ENCODE peak calls at places on chromosomes 11 and 22, in eight cellular contexts. G is Panc1, P is astrocyte of the cerebellum, X is fibroblast of villous mesenchyme, W is mucosa of descending colon, V is stomach, O is suprapubic skin, C is esophagus squamous epithelium. B is an unnamed sample.

GRCh38 chr11:47413908-47414684 is 5.7 kb downstream of the SLC39A13 start:
- DNase-seq in G (no peak), P (no peak), X (peak), W (no peak), V (no peak), O (no peak), C (no peak), B (no peak)

GRCh38 chr22:29457730-29458129 is 19.3 kb downstream of the RFPL1 start:
- DNase-seq in G (no peak), P (no peak), X (peak), W (peak), V (no peak), O (no peak), C (no peak), B (no peak)

GRCh38 chr22:29877620-29878019 is 5.4 kb upstream of the MTMR3 start:
- DNase-seq in G (no peak), P (peak), X (no peak), W (no peak), V (no peak), O (no peak), C (no peak), B (no peak)

GRCh38 chr11:45737056-45737455 is 67.9 kb upstream of the SLC35C1 start:
- DNase-seq in G (no peak), P (no peak), X (peak), W (no peak), V (no peak), O (no peak), C (no peak), B (no peak)

GRCh38 chr11:92317222-92317621 is 92.6 kb downstream of the FAT3 start:
- DNase-seq in G (no peak), P (no peak), X (no peak), W (no peak), V (no peak), O (no peak), C (no peak), B (no peak)

GRCh38 chr11:75596914-75597313 is 34.9 kb downstream of the SERPINH1 start:
- DNase-seq in G (no peak), P (no peak), X (no peak), W (no peak), V (no peak), O (no peak), C (no peak), B (no peak)

GRCh38 chr11:13691296-13691899 is 22.9 kb downstream of the FAR1 start:
- DNase-seq in G (no peak), P (no peak), X (peak), W (no peak), V (no peak), O (no peak), C (no peak), B (no peak)

GRCh38 chr11:67379061-67380058 is 6.0 kb upstream of the CLCF1 start:
- DNase-seq in G (no peak), P (no peak), X (peak), W (no peak), V (no peak), O (no peak), C (no peak), B (no peak)

GRCh38 chr11:113979427-113979826 is 4.5 kb downstream of the HTR3A start:
- DNase-seq in G (no peak), P (no peak), X (no peak), W (no peak), V (no peak), O (no peak), C (no peak), B (no peak)

GRCh38 chr11:42179211-42179610 is 719.8 kb upstream of the LRRC4C start:
- DNase-seq in G (no peak), P (no peak), X (no peak), W (no peak), V (no peak), O (no peak), C (no peak), B (no peak)
- TF ChIP-seq CTCF in G (no peak), P (no peak), X (no peak), W (no peak), V (no peak), O (no peak), C (no peak), B (no peak)

GRCh38 chr11:19441752-19442553 is 201.2 kb upstream of the E2F8 start:
- DNase-seq in G (no peak), P (peak), X (peak), W (no peak), V (peak), O (no peak), C (no peak), B (peak)
- H3K4me3 ChIP-seq in G (no peak), P (no peak), X (no peak), W (no peak), V (no peak), O (no peak), C (no peak), B (no peak)

DNA sequence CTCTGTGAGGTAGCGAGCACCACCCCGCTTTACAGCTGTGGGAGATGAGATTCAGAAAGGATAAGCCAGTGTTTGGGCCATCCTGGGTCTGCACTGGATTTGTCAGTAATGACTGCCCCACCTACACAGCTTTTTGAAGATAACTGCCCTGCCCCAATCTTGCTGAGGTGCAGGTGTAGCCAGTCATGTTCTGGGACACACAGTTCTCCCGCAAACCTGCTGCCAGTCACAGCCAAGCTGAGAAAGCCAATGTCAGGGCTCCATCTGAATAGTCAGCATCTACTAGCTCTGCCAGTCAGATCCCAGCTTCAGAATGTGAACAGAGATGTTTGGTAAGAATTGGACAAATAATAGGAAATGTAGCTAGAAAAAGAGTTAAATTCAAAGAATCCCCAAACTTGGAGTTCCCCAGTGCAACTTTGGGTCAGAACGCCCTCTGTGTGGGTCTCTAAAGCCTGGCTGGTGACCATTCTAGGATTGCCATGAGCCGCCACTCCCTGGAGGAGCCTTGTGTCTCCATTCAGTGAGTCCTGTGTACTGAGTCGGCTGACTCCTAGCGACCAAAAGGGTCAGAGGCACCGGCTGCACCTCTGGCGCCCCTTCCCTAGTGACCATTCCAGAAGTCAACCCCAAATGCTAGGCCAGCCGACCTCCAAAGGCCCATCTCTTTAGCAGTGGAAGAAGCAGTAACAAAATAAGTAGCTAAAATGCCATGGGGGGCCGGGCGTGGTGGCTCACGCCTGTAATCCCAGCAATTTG is 2.4 kb upstream of the MB start:
- DNase-seq in G (no peak), P (no peak), X (no peak), W (peak), V (no peak), O (no peak), C (no peak), B (no peak)
- TF ChIP-seq CTCF in G (no peak), P (no peak), X (no peak), W (no peak), V (no peak), O (no peak), C (no peak), B (no peak)

GRCh38 chr11:95991101-95991500 is 67.2 kb upstream of the MTMR2 start:
- DNase-seq in G (no peak), P (no peak), X (no peak), W (no peak), V (no peak), O (no peak), C (no peak), B (no peak)

GRCh38 chr11:95996621-95997020 is 72.7 kb upstream of the MTMR2 start:
- DNase-seq in G (no peak), P (no peak), X (no peak), W (no peak), V (no peak), O (no peak), C (no peak), B (no peak)

GRCh38 chr11:95993438-95994339 is 69.8 kb upstream of the MTMR2 start:
- DNase-seq in G (no peak), P (no peak), X (peak), W (no peak), V (no peak), O (no peak), C (no peak), B (no peak)

GRCh38 chr11:95991545-95991944 is 67.6 kb upstream of the MTMR2 start:
- DNase-seq in G (no peak), P (peak), X (peak), W (no peak), V (no peak), O (no peak), C (no peak), B (no peak)

GRCh38 chr11:95994340-95994728 is 70.4 kb upstream of the MTMR2 start:
- DNase-seq in G (no peak), P (no peak), X (no peak), W (no peak), V (no peak), O (no peak), C (no peak), B (no peak)
- H3K4me3 ChIP-seq in G (no peak), P (no peak), X (no peak), W (no peak), V (no peak), O (no peak), C (no peak), B (no peak)

DNA sequence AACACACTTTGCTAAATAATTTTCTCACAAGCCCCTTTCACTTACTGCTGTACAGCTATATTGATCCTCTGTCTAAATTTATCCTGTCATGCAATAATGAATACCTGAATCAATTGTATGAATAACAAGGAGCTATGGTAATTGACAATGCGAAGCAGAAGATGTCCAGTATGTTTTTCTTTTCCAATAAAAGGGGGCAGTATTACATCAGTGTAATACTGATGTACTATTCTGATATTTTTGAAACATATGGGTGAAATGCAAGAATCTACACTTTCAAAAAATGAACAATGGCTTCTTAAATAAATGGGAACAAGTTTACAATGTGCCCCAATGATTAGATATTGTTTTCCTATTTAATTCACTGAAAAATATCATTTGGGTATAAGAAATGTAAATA is 315.1 kb downstream of the SOX6 start:
- DNase-seq in G (no peak), P (no peak), X (no peak), W (no peak), V (no peak), O (no peak), C (no peak), B (no peak)
- TF ChIP-seq CTCF in G (no peak), P (no peak), X (no peak), W (no peak), V (no peak), O (no peak), C (no peak), B (no peak)

GRCh38 chr22:42643632-42644421 is 3.4 kb upstream of the ATP5MGL start:
- DNase-seq in G (no peak), P (no peak), X (no peak), W (no peak), V (no peak), O (no peak), C (no peak), B (no peak)

GRCh38 chr22:42644422-42645340 is 4.3 kb upstream of the ATP5MGL start:
- DNase-seq in G (no peak), P (no peak), X (peak), W (no peak), V (peak), O (no peak), C (no peak), B (no peak)

GRCh38 chr22:42645938-42646568 is 3.1 kb downstream of the CYB5R3 start:
- DNase-seq in G (no peak), P (no peak), X (no peak), W (peak), V (peak), O (no peak), C (no peak), B (no peak)

GRCh38 chr22:42646569-42647525 is 2.3 kb downstream of the CYB5R3 start:
- DNase-seq in G (no peak), P (no peak), X (peak), W (peak), V (peak), O (no peak), C (no peak), B (no peak)

GRCh38 chr22:42645341-42645937 is 3.8 kb downstream of the CYB5R3 start:
- DNase-seq in G (no peak), P (no peak), X (no peak), W (no peak), V (peak), O (no peak), C (no peak), B (no peak)
- H3K4me3 ChIP-seq in G (no peak), P (no peak), X (no peak), W (no peak), V (peak), O (peak), C (peak), B (no peak)

GRCh38 chr11:125141686-125142535 is 22.6 kb upstream of the PKNOX2 start:
- DNase-seq in G (peak), P (no peak), X (peak), W (peak), V (peak), O (no peak), C (no peak), B (no peak)

GRCh38 chr11:125146232-125146631 is 18.3 kb upstream of the PKNOX2 start:
- DNase-seq in G (no peak), P (no peak), X (no peak), W (no peak), V (no peak), O (no peak), C (no peak), B (no peak)

GRCh38 chr11:125141178-125141577 is 23.4 kb upstream of the PKNOX2 start:
- DNase-seq in G (no peak), P (no peak), X (no peak), W (no peak), V (no peak), O (no peak), C (no peak), B (no peak)

GRCh38 chr11:125138966-125139365 is 25.6 kb upstream of the PKNOX2 start:
- DNase-seq in G (no peak), P (no peak), X (no peak), W (no peak), V (no peak), O (no peak), C (no peak), B (no peak)

GRCh38 chr11:125140251-125140650 is 24.3 kb upstream of the PKNOX2 start:
- DNase-seq in G (no peak), P (no peak), X (no peak), W (no peak), V (no peak), O (no peak), C (no peak), B (no peak)
- TF ChIP-seq CTCF in G (no peak), P (no peak), X (no peak), W (no peak), V (no peak), O (no peak), C (no peak), B (no peak)

GRCh38 chr11:130796828-130797227 is 119.5 kb downstream of the SNX19 start:
- DNase-seq in G (no peak), P (no peak), X (no peak), W (no peak), V (no peak), O (no peak), C (no peak), B (no peak)
- H3K4me3 ChIP-seq in G (no peak), P (no peak), X (no peak), W (no peak), V (no peak), O (no peak), C (no peak), B (no peak)

GRCh38 chr11:124987096-124987495 is 33.1 kb downstream of the CCDC15 start:
- DNase-seq in G (no peak), P (no peak), X (no peak), W (no peak), V (no peak), O (no peak), C (no peak), B (no peak)
- TF ChIP-seq CTCF in G (no peak), P (no peak), X (no peak), W (no peak), V (no peak), O (no peak), C (no peak), B (no peak)

B was measured in BJ.